ENCODE peak calls at places on chromosomes 11 and 22, in nine cellular contexts. J, X, K, W, B, F, E, N and I are unnamed samples.

GRCh38 chr11:34028407-34028804 is 23.1 kb upstream of the CAPRIN1 start:
- DNase-seq in J (no peak), X (no peak), F (no peak), W (no peak), N (no peak), K (no peak), B (no peak), E (no peak), I (peak)

GRCh38 chr22:20956258-20957117 is 10.6 kb upstream of the AIFM3 start:
- DNase-seq in W (no peak), X (no peak), E (peak), F (peak), B (no peak), K (peak), J (no peak), N (no peak), I (no peak)

GRCh38 chr11:26928636-26929035 is 65.3 kb upstream of the FIBIN start:
- DNase-seq in B (no peak), X (no peak), E (no peak), J (no peak), K (no peak), W (no peak), F (no peak), N (no peak), I (no peak)

GRCh38 chr11:6219359-6219758 is 14.0 kb downstream of the C11orf42 start:
- DNase-seq in F (no peak), K (no peak), B (peak), X (no peak), W (no peak), J (no peak), N (no peak), E (no peak), I (no peak)

GRCh38 chr11:45145421-45146071 is 893 bp upstream of the PRDM11 start:
- DNase-seq in E (peak), K (peak), F (peak), J (no peak), X (no peak), B (peak), N (no peak), W (peak), I (no peak)

GRCh38 chr11:34629711-34630110 is 8.8 kb downstream of the EHF start:
- DNase-seq in N (no peak), K (no peak), E (no peak), F (no peak), W (no peak), X (no peak), J (no peak), B (no peak), I (no peak)

GRCh38 chr11:115466122-115466521 is 38.1 kb downstream of the CADM1 start:
- DNase-seq in E (no peak), W (no peak), J (no peak), N (no peak), X (no peak), K (no peak), F (no peak), B (no peak), I (no peak)

GRCh38 chr11:88208742-88209141 is 33.5 kb upstream of the RAB38 start:
- DNase-seq in N (no peak), W (no peak), F (no peak), X (no peak), B (no peak), J (no peak), K (no peak), E (no peak), I (no peak)

GRCh38 chr11:2428322-2428795 is 16.0 kb downstream of the TRPM5 start:
- DNase-seq in X (peak), W (no peak), N (peak), K (peak), J (peak), B (peak), E (peak), F (peak), I (peak)

GRCh38 chr22:41030891-41031290 is 61.5 kb upstream of the EP300 start:
- DNase-seq in E (no peak), F (no peak), J (no peak), X (no peak), K (no peak), B (no peak), N (no peak), W (no peak), I (no peak)

GRCh38 chr11:110425751-110426545 is 3.8 kb upstream of the FDX1 start:
- DNase-seq in J (no peak), K (peak), E (no peak), N (no peak), F (no peak), W (no peak), X (no peak), B (no peak), I (peak)

GRCh38 chr11:129230006-129230405 is 37.9 kb upstream of the ARHGAP32 start:
- DNase-seq in W (no peak), J (no peak), E (no peak), F (no peak), N (no peak), X (no peak), K (no peak), B (no peak), I (no peak)

GRCh38 chr11:126257764-126258163 is 10.9 kb downstream of the SRPRA start:
- DNase-seq in N (no peak), K (no peak), E (no peak), X (no peak), F (no peak), B (peak), J (no peak), W (no peak), I (no peak)

GRCh38 chr11:118628861-118629549 is 21.6 kb downstream of the PHLDB1 start:
- DNase-seq in W (no peak), X (no peak), N (no peak), J (no peak), K (no peak), B (no peak), F (no peak), E (no peak), I (no peak)

GRCh38 chr11:66847461-66848232 is 4.4 kb downstream of the RCE1 start:
- DNase-seq in F (peak), N (no peak), J (no peak), B (no peak), E (peak), K (no peak), X (peak), W (peak), I (no peak)

GRCh38 chr11:16860632-16861031 is 122.2 kb downstream of the C11orf58 start:
- DNase-seq in X (no peak), N (no peak), B (no peak), J (no peak), F (no peak), K (no peak), W (no peak), E (no peak), I (no peak)

GRCh38 chr11:128622137-128622523 is 34.8 kb upstream of the ETS1 start:
- DNase-seq in N (no peak), X (no peak), B (no peak), J (no peak), F (peak), E (no peak), W (no peak), K (no peak), I (no peak)

GRCh38 chr11:120290945-120291344 is 34.2 kb upstream of the TLCD5 start:
- DNase-seq in E (no peak), W (no peak), K (no peak), B (no peak), F (no peak), N (no peak), X (no peak), J (no peak), I (no peak)

GRCh38 chr11:44633641-44634040 is 68.2 kb downstream of the CD82 start:
- DNase-seq in W (no peak), E (peak), B (no peak), N (no peak), F (peak), X (no peak), J (no peak), K (no peak), I (no peak)

GRCh38 chr11:113023228-113023627 is 62.0 kb downstream of the NCAM1 start:
- DNase-seq in B (no peak), N (no peak), K (no peak), W (no peak), F (no peak), J (no peak), E (no peak), X (no peak), I (no peak)

GRCh38 chr22:47284360-47284759 is 521.9 kb downstream of the TBC1D22A start:
- DNase-seq in W (no peak), K (no peak), B (no peak), N (no peak), F (no peak), J (no peak), E (no peak), X (no peak), I (no peak)

GRCh38 chr11:133895551-133895950 is 50.2 kb upstream of the SPATA19 start:
- DNase-seq in N (no peak), W (peak), X (no peak), B (no peak), J (no peak), E (peak), F (peak), K (no peak), I (no peak)

GRCh38 chr22:48874956-48875355 is 952.7 kb downstream of the BRD1 start:
- DNase-seq in W (no peak), X (no peak), K (no peak), B (no peak), J (no peak), E (no peak), F (peak), N (no peak), I (no peak)

GRCh38 chr11:74057251-74058151 is 48.6 kb upstream of the UCP3 start:
- DNase-seq in E (no peak), W (no peak), X (no peak), K (no peak), J (no peak), N (no peak), F (no peak), B (peak), I (peak)

GRCh38 chr11:35111171-35112055 is 27.6 kb upstream of the CD44 start:
- DNase-seq in J (no peak), F (no peak), N (no peak), X (no peak), K (no peak), E (no peak), B (peak), W (no peak), I (peak)

GRCh38 chr22:46449116-46449691 is 88.2 kb downstream of the CELSR1 start:
- DNase-seq in W (no peak), N (no peak), F (no peak), B (no peak), J (no peak), X (no peak), K (no peak), E (no peak), I (no peak)

GRCh38 chr22:48102581-48102980 is 1340.1 kb downstream of the TBC1D22A start:
- DNase-seq in J (no peak), X (no peak), N (no peak), K (no peak), W (no peak), E (no peak), F (no peak), B (no peak), I (no peak)

GRCh38 chr11:16406226-16406625 is 49.9 kb upstream of the SOX6 start:
- DNase-seq in J (no peak), E (no peak), X (no peak), B (no peak), N (no peak), W (no peak), K (no peak), F (no peak), I (no peak)

GRCh38 chr11:79189055-79189454 is 251.8 kb downstream of the TENM4 start:
- DNase-seq in B (no peak), X (no peak), W (no peak), N (no peak), J (no peak), E (no peak), K (no peak), F (no peak), I (no peak)

GRCh38 chr11:92129811-92130210 is 94.8 kb upstream of the FAT3 start:
- DNase-seq in J (no peak), E (no peak), W (no peak), X (no peak), B (no peak), N (no peak), K (no peak), F (no peak), I (no peak)